ENCODE peak calls at places on chromosome 4, in five cellular contexts. P, E, Z, G and Q are unnamed samples. For H3K4me1 and H3K36me3, the result is how much of the 10 kb centered on the place peaks cover.

GRCh38 chr4:118801895-118802575 is 33.9 kb downstream of the SEC24D start:
- DNase-seq in G (no peak), E (no peak), P (no peak), Z (no peak), Q (no peak)

GRCh38 chr4:106767991-106768390 is 268.1 kb downstream of the DKK2 start:
- DNase-seq in G (no peak), Z (no peak), P (no peak), E (no peak), Q (no peak)

GRCh38 chr4:51853027-51853682 is 10.2 kb downstream of the DCUN1D4 start:
- DNase-seq in E (no peak), P (no peak), G (no peak), Z (no peak), Q (no peak)

GRCh38 chr4:15913631-15913970 is 24.9 kb downstream of the FGFBP1 start:
- DNase-seq in E (peak), Z (no peak), P (no peak), G (no peak), Q (no peak)

GRCh38 chr4:15575951-15576350 is 79.2 kb downstream of the FBXL5 start:
- DNase-seq in Z (no peak), G (no peak), E (no peak), P (no peak), Q (no peak)

GRCh38 chr4:120694973-120695372 is 227.6 kb downstream of the PRDM5 start:
- DNase-seq in G (no peak), P (no peak), E (peak), Z (no peak), Q (no peak)

GRCh38 chr4:179596621-179597020 is 2154.4 kb upstream of the AGA start:
- DNase-seq in E (no peak), P (no peak), Z (no peak), G (no peak), Q (no peak)

GRCh38 chr4:336099-336892 is 1.3 kb upstream of the ZNF141 start:
- DNase-seq in E (peak), G (no peak), P (no peak), Z (peak), Q (peak)

GRCh38 chr4:13544556-13545393 is 467 bp upstream of the NKX3-2 start:
- DNase-seq in P (no peak), Z (peak), E (peak), G (peak), Q (peak)

GRCh38 chr4:162959056-162959455 is 207.6 kb downstream of the NAF1 start:
- DNase-seq in P (no peak), Z (no peak), E (peak), G (no peak), Q (no peak)

GRCh38 chr4:86181585-86181984 is 178.3 kb downstream of the MAPK10 start:
- DNase-seq in E (peak), G (no peak), Z (no peak), P (no peak), Q (no peak)

GRCh38 chr4:169975837-169976796 is 50.1 kb downstream of the MFAP3L start:
- DNase-seq in G (no peak), E (no peak), Z (no peak), P (no peak), Q (peak)

GRCh38 chr4:71732706-71733105 is 51.2 kb downstream of the GC start:
- DNase-seq in G (peak), Z (no peak), E (peak), P (no peak), Q (no peak)
- TF ChIP-seq CTCF in G (peak), Z (peak), E (peak), P (no peak), Q (no peak)

DNA sequence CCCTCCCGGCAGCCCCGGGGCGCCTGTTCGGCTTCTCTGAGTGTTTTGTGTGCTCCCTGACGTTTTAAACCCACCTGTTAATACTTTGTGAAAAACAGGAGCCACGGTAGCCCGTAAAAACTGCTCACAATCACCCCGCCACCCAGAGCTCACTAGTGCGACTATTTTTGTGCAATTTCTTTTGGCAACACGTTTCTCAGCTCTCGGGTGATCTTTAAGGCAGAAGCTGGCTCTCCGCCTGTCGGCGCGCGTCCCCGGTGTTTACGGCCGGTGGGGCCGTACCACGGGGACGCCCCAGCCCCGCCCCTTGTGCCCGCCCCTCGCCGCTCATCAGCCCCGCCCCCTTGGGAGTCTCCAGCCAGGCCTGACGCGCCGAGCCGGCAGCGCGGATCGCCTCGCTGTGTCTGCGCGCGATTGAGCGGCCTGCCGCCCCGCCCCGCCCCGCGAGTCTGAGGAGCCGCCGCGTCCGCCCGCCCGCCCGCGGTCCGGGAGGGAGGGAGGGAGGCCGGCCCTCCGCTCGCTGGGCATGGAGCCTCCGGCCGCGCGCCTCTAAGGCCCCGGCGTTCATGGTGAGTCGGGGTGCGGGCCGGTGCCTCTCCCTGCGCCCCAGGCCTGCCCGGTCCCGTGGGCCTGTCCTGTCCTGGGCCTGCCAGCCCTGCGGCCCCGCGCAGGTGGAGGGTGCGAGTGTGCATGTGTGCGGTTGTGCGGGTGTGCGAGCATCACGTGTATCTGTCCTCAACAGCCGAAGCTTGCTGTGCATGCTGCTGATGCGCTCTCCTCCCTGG is 56.2 kb upstream of the TADA2B start:
- DNase-seq in P (peak), G (peak), E (peak), Z (peak), Q (peak)
- H3K4me1 ChIP-seq in P (half or more), G (under half), E (under half), Z (half or more), Q (under half)

GRCh38 chr4:82823062-82823461 is 24.5 kb upstream of the SCD5 start:
- DNase-seq in Z (no peak), E (no peak), G (no peak), P (no peak), Q (no peak)
- H3K36me3 ChIP-seq in Z (half or more), E (half or more), G (half or more), P (half or more), Q (under half)

GRCh38 chr4:110630621-110631402 is 7.9 kb upstream of the PITX2 start:
- DNase-seq in E (no peak), Z (no peak), G (no peak), P (no peak), Q (no peak)

GRCh38 chr4:110632506-110633357 is 9.9 kb upstream of the PITX2 start:
- DNase-seq in G (no peak), Z (no peak), P (no peak), E (no peak), Q (peak)

GRCh38 chr4:110633358-110634319 is 10.8 kb upstream of the PITX2 start:
- DNase-seq in E (no peak), G (no peak), P (no peak), Z (no peak), Q (peak)

GRCh38 chr4:110629780-110630500 is 7.1 kb upstream of the PITX2 start:
- DNase-seq in Z (no peak), E (no peak), P (no peak), G (no peak), Q (no peak)

GRCh38 chr4:110631582-110632505 is 9.0 kb upstream of the PITX2 start:
- DNase-seq in G (peak), Z (peak), E (peak), P (no peak), Q (peak)
- TF ChIP-seq CTCF in G (peak), Z (peak), E (peak), P (no peak), Q (peak)

GRCh38 chr4:173932701-173933100 is 350.8 kb downstream of the FBXO8 start:
- DNase-seq in Z (no peak), E (no peak), G (no peak), P (no peak), Q (no peak)

GRCh38 chr4:173930329-173930967 is 353.0 kb downstream of the FBXO8 start:
- DNase-seq in G (no peak), Z (no peak), P (no peak), E (no peak), Q (no peak)

GRCh38 chr4:173934201-173934600 is 349.3 kb downstream of the FBXO8 start:
- DNase-seq in E (peak), P (no peak), G (no peak), Z (no peak), Q (no peak)

GRCh38 chr4:173934933-173935620 is 348.4 kb downstream of the FBXO8 start:
- DNase-seq in G (no peak), E (peak), Z (no peak), P (no peak), Q (no peak)

GRCh38 chr4:173929921-173930320 is 353.5 kb downstream of the FBXO8 start:
- DNase-seq in P (no peak), G (no peak), E (no peak), Z (no peak), Q (no peak)
- H3K4me1 ChIP-seq in P (under half), G (under half), E (under half), Z (under half), Q (under half)

GRCh38 chr4:62898115-62898514 is 1511.1 kb downstream of the TECRL start:
- DNase-seq in P (no peak), E (no peak), G (no peak), Z (peak), Q (no peak)
- H3K36me3 ChIP-seq in P (under half), E (under half), G (under half), Z (under half), Q (under half)

GRCh38 chr4:10015140-10015753 is 6.0 kb downstream of the SLC2A9 start:
- DNase-seq in Z (no peak), E (peak), P (no peak), G (peak), Q (no peak)
- TF ChIP-seq CTCF in Z (peak), E (peak), P (no peak), G (peak), Q (peak)

GRCh38 chr4:55397521-55398321 is 2.0 kb downstream of the TMEM165 start:
- DNase-seq in G (peak), Z (no peak), P (no peak), E (peak), Q (no peak)

GRCh38 chr4:55398461-55398860 is 2.7 kb downstream of the TMEM165 start:
- DNase-seq in Z (no peak), G (no peak), P (no peak), E (peak), Q (no peak)

GRCh38 chr4:55397024-55397520 is 1.3 kb downstream of the TMEM165 start:
- DNase-seq in P (no peak), E (peak), G (peak), Z (no peak), Q (no peak)

GRCh38 chr4:55399581-55399980 is 3.8 kb downstream of the TMEM165 start:
- DNase-seq in E (no peak), Z (no peak), P (no peak), G (no peak), Q (no peak)

GRCh38 chr4:55398966-55399365 is 3.2 kb downstream of the TMEM165 start:
- DNase-seq in P (no peak), G (no peak), E (peak), Z (no peak), Q (no peak)
- H3K4me1 ChIP-seq in P (under half), G (under half), E (under half), Z (under half), Q (under half)

DNA sequence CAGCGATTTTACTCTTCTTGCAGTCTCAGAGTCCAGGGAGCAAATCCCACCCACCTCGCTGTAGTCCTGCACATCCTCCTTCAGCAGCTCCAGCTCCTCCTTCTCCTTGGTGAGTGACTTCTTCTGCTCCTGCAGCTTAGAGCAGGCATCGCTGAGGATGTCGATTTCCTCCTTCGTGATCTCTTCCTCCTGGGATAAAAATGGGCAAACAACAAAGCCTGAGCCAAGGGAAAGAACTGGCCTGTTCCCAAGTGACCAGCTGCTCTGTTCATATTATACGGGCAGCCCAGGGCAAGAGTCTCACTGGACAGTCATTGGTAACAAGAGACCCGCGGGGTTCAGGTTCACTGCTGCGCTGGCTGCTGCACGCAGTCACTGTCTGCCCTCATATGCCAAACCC is 26.2 kb downstream of the FGFR3 start:
- DNase-seq in Z (no peak), G (no peak), E (no peak), P (no peak), Q (no peak)
- H3K36me3 ChIP-seq in Z (half or more), G (half or more), E (under half), P (under half), Q (under half)

DNA sequence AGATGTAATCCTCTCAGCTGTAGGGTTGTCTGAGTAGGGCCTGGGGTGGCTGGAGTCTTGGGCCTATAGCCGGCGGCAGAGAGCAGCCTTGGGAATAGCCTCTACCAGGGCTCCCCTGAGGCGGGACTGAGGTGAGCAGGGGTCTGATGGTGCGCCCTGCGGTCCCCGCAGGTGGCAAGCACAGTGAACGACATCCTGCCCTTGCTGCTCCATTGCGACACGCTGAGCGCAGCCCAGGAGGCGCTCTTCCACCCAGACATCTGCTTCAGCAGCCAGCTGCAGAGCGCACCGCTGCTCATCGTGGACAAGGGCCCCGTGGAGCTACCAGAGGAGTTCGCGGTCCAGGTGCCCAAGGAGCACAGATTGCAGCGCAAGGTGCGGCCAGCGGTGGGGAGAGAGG is 317.0 kb downstream of the ADGRL3 start:
- DNase-seq in Z (no peak), G (no peak), P (no peak), E (no peak), Q (no peak)
- TF ChIP-seq CTCF in Z (no peak), G (no peak), P (no peak), E (no peak), Q (peak)